ENCODE peak calls at places on chromosomes 12 and 14, in nine cellular contexts. One of them, this sample, is unnamed.

GRCh38 chr14:81655423-81656314 is 122.0 kb upstream of the SEL1L start:
- DNase-seq in activated CD4-positive, CD25-positive, alpha-beta regulatory T cell: no peak
- DNase-seq in H7: no peak
- DNase-seq in nucleus accumbens: no peak
- DNase-seq in lung: no peak
- DNase-seq in NCI-H1417: no peak
- DNase-seq in amniotic stem cell: no peak
- DNase-seq in midbrain: no peak
- DNase-seq in cardiac muscle cell: no peak
- DNase-seq in this sample: no peak

GRCh38 chr12:531951-532585 is 72.3 kb downstream of the B4GALNT3 start:
- DNase-seq in activated CD4-positive, CD25-positive, alpha-beta regulatory T cell: no peak
- DNase-seq in H7: no peak
- DNase-seq in nucleus accumbens: no peak
- DNase-seq in lung: no peak
- DNase-seq in NCI-H1417: no peak
- DNase-seq in amniotic stem cell: no peak
- DNase-seq in midbrain: no peak
- DNase-seq in cardiac muscle cell: no peak
- DNase-seq in this sample: no peak

GRCh38 chr12:49546481-49546880 is 7.7 kb downstream of the KCNH3 start:
- DNase-seq in activated CD4-positive, CD25-positive, alpha-beta regulatory T cell: no peak
- DNase-seq in H7: peak; percentile 53
- DNase-seq in nucleus accumbens: no peak
- DNase-seq in lung: no peak
- DNase-seq in NCI-H1417: no peak
- DNase-seq in amniotic stem cell: no peak
- DNase-seq in midbrain: no peak
- DNase-seq in cardiac muscle cell: no peak
- DNase-seq in this sample: no peak

GRCh38 chr14:34732802-34733201 is 18.4 kb upstream of the CFL2 start:
- DNase-seq in activated CD4-positive, CD25-positive, alpha-beta regulatory T cell: no peak
- DNase-seq in H7: no peak
- DNase-seq in nucleus accumbens: no peak
- DNase-seq in lung: no peak
- DNase-seq in NCI-H1417: no peak
- DNase-seq in amniotic stem cell: no peak
- DNase-seq in midbrain: no peak
- DNase-seq in cardiac muscle cell: no peak
- DNase-seq in this sample: no peak

GRCh38 chr12:96054262-96054645 is 18.9 kb upstream of the LTA4H start:
- DNase-seq in activated CD4-positive, CD25-positive, alpha-beta regulatory T cell: no peak
- DNase-seq in H7: no peak
- DNase-seq in nucleus accumbens: no peak
- DNase-seq in lung: no peak
- DNase-seq in NCI-H1417: no peak
- DNase-seq in amniotic stem cell: no peak
- DNase-seq in midbrain: no peak
- DNase-seq in cardiac muscle cell: no peak
- DNase-seq in this sample: no peak

GRCh38 chr12:50314629-50315312 is 31.5 kb upstream of the LIMA1 start:
- DNase-seq in activated CD4-positive, CD25-positive, alpha-beta regulatory T cell: no peak
- DNase-seq in H7: peak; percentile 69
- DNase-seq in nucleus accumbens: no peak
- DNase-seq in lung: no peak
- DNase-seq in NCI-H1417: no peak
- DNase-seq in amniotic stem cell: peak; percentile 14
- DNase-seq in midbrain: no peak
- DNase-seq in cardiac muscle cell: peak; percentile 54
- DNase-seq in this sample: no peak

GRCh38 chr12:18556081-18556645 is 181.6 kb downstream of the PLCZ1 start:
- DNase-seq in activated CD4-positive, CD25-positive, alpha-beta regulatory T cell: no peak
- DNase-seq in H7: no peak
- DNase-seq in nucleus accumbens: no peak
- DNase-seq in lung: no peak
- DNase-seq in NCI-H1417: no peak
- DNase-seq in amniotic stem cell: no peak
- DNase-seq in midbrain: no peak
- DNase-seq in cardiac muscle cell: no peak
- DNase-seq in this sample: no peak

GRCh38 chr14:57963071-57963470 is 97.2 kb upstream of the SLC35F4 start:
- DNase-seq in activated CD4-positive, CD25-positive, alpha-beta regulatory T cell: no peak
- DNase-seq in H7: no peak
- DNase-seq in nucleus accumbens: no peak
- DNase-seq in lung: no peak
- DNase-seq in NCI-H1417: no peak
- DNase-seq in amniotic stem cell: no peak
- DNase-seq in midbrain: no peak
- DNase-seq in cardiac muscle cell: no peak
- DNase-seq in this sample: peak; percentile 60

GRCh38 chr14:104818714-104819161 is 17.8 kb downstream of the ZBTB42 start:
- DNase-seq in activated CD4-positive, CD25-positive, alpha-beta regulatory T cell: no peak
- DNase-seq in H7: peak; percentile 18
- DNase-seq in nucleus accumbens: no peak
- DNase-seq in lung: no peak
- DNase-seq in NCI-H1417: no peak
- DNase-seq in amniotic stem cell: no peak
- DNase-seq in midbrain: no peak
- DNase-seq in cardiac muscle cell: no peak
- DNase-seq in this sample: no peak

GRCh38 chr12:29270446-29270845 is 110.5 kb downstream of the ERGIC2 start:
- DNase-seq in activated CD4-positive, CD25-positive, alpha-beta regulatory T cell: no peak
- DNase-seq in H7: no peak
- DNase-seq in nucleus accumbens: no peak
- DNase-seq in lung: no peak
- DNase-seq in NCI-H1417: no peak
- DNase-seq in amniotic stem cell: no peak
- DNase-seq in midbrain: no peak
- DNase-seq in cardiac muscle cell: no peak
- DNase-seq in this sample: no peak